ENCODE peak calls at places on chromosomes 12 and 14, in five cellular contexts. One of them, this sample, is unnamed.

GRCh38 chr12:202081-202731 is 11.8 kb downstream of the SLC6A12 start:
- DNase-seq in PC-9: peak; percentile 29
- DNase-seq in endothelial cell of umbilical vein: no peak
- DNase-seq in HCT116: no peak
- DNase-seq in GM23248: no peak
- DNase-seq in this sample: peak; percentile 55

GRCh38 chr14:101823511-101824120 is 62.1 kb downstream of the PPP2R5C start:
- DNase-seq in PC-9: no peak
- DNase-seq in endothelial cell of umbilical vein: peak; percentile 29
- DNase-seq in HCT116: no peak
- DNase-seq in GM23248: peak; percentile 76
- DNase-seq in this sample: no peak

GRCh38 chr14:61649283-61649682 is 46.0 kb upstream of the HIF1A start:
- DNase-seq in PC-9: no peak
- DNase-seq in endothelial cell of umbilical vein: no peak
- DNase-seq in HCT116: no peak
- DNase-seq in GM23248: no peak
- DNase-seq in this sample: no peak

GRCh38 chr14:30252800-30253425 is 306.0 kb upstream of the G2E3 start:
- DNase-seq in PC-9: no peak
- DNase-seq in endothelial cell of umbilical vein: no peak
- DNase-seq in HCT116: no peak
- DNase-seq in GM23248: no peak
- DNase-seq in this sample: no peak

GRCh38 chr14:33279865-33280264 is 341.2 kb downstream of the NPAS3 start:
- DNase-seq in PC-9: no peak
- DNase-seq in endothelial cell of umbilical vein: no peak
- DNase-seq in HCT116: no peak
- DNase-seq in GM23248: no peak
- DNase-seq in this sample: no peak

GRCh38 chr14:88289214-88289613 is 33.9 kb downstream of the KCNK10 start:
- DNase-seq in PC-9: no peak
- DNase-seq in endothelial cell of umbilical vein: no peak
- DNase-seq in HCT116: peak; percentile 1
- DNase-seq in GM23248: peak; percentile 55
- DNase-seq in this sample: no peak

GRCh38 chr12:88334271-88334670 is 192.2 kb downstream of the TMTC3 start:
- DNase-seq in PC-9: peak; percentile 56
- DNase-seq in endothelial cell of umbilical vein: no peak
- DNase-seq in HCT116: no peak
- DNase-seq in GM23248: peak; percentile 84
- DNase-seq in this sample: peak; percentile 60

GRCh38 chr12:34107781-34108404 is 85.6 kb downstream of the ALG10 start:
- DNase-seq in PC-9: no peak
- DNase-seq in endothelial cell of umbilical vein: no peak
- DNase-seq in HCT116: no peak
- DNase-seq in GM23248: no peak
- DNase-seq in this sample: no peak

GRCh38 chr14:98886982-98887381 is 385.0 kb downstream of the BCL11B start:
- DNase-seq in PC-9: no peak
- DNase-seq in endothelial cell of umbilical vein: no peak
- DNase-seq in HCT116: no peak
- DNase-seq in GM23248: no peak
- DNase-seq in this sample: no peak

GRCh38 chr14:32331227-32331597 is 2.1 kb downstream of the AKAP6 start:
- DNase-seq in PC-9: no peak
- DNase-seq in endothelial cell of umbilical vein: no peak
- DNase-seq in HCT116: no peak
- DNase-seq in GM23248: no peak
- DNase-seq in this sample: peak; percentile 75

GRCh38 chr12:21502164-21502496 is 541 bp downstream of the GOLT1B start:
- DNase-seq in PC-9: no peak
- DNase-seq in endothelial cell of umbilical vein: peak; percentile 55
- DNase-seq in HCT116: no peak
- DNase-seq in GM23248: peak; percentile 79
- DNase-seq in this sample: no peak

GRCh38 chr14:32623300-32624093 is 294.4 kb downstream of the AKAP6 start:
- DNase-seq in PC-9: no peak
- DNase-seq in endothelial cell of umbilical vein: no peak
- DNase-seq in HCT116: no peak
- DNase-seq in GM23248: peak; percentile 72
- DNase-seq in this sample: no peak

GRCh38 chr12:121592323-121592722 is 11.5 kb upstream of the KDM2B start:
- DNase-seq in PC-9: no peak
- DNase-seq in endothelial cell of umbilical vein: no peak
- DNase-seq in HCT116: no peak
- DNase-seq in GM23248: no peak
- DNase-seq in this sample: no peak

GRCh38 chr14:55381040-55381439 is 30.6 kb downstream of the ATG14 start:
- DNase-seq in PC-9: no peak
- DNase-seq in endothelial cell of umbilical vein: no peak
- DNase-seq in HCT116: no peak
- DNase-seq in GM23248: no peak
- DNase-seq in this sample: no peak

GRCh38 chr12:40831916-40832315 is 139.7 kb downstream of the CNTN1 start:
- DNase-seq in PC-9: no peak
- DNase-seq in endothelial cell of umbilical vein: no peak
- DNase-seq in HCT116: no peak
- DNase-seq in GM23248: no peak
- DNase-seq in this sample: no peak

GRCh38 chr12:124703852-124704251 is 136.4 kb upstream of the NCOR2 start:
- DNase-seq in PC-9: no peak
- DNase-seq in endothelial cell of umbilical vein: no peak
- DNase-seq in HCT116: no peak
- DNase-seq in GM23248: no peak
- DNase-seq in this sample: no peak

GRCh38 chr12:127400231-127400630 is 866.7 kb upstream of the TMEM132C start:
- DNase-seq in PC-9: no peak
- DNase-seq in endothelial cell of umbilical vein: no peak
- DNase-seq in HCT116: no peak
- DNase-seq in GM23248: peak; percentile 15
- DNase-seq in this sample: no peak

GRCh38 chr12:72207756-72208155 is 64.4 kb upstream of the TRHDE start:
- DNase-seq in PC-9: no peak
- DNase-seq in endothelial cell of umbilical vein: no peak
- DNase-seq in HCT116: no peak
- DNase-seq in GM23248: no peak
- DNase-seq in this sample: no peak

GRCh38 chr14:81312289-81312876 is 87.7 kb downstream of the STON2 start:
- DNase-seq in PC-9: no peak
- DNase-seq in endothelial cell of umbilical vein: no peak
- DNase-seq in HCT116: no peak
- DNase-seq in GM23248: no peak
- DNase-seq in this sample: no peak

GRCh38 chr12:75951399-75952228 is 80.0 kb downstream of the PHLDA1 start:
- DNase-seq in PC-9: no peak
- DNase-seq in endothelial cell of umbilical vein: peak; percentile 43
- DNase-seq in HCT116: no peak
- DNase-seq in GM23248: peak; percentile 60
- DNase-seq in this sample: no peak

GRCh38 chr12:46553911-46554310 is 181.3 kb upstream of the SLC38A2 start:
- DNase-seq in PC-9: no peak
- DNase-seq in endothelial cell of umbilical vein: no peak
- DNase-seq in HCT116: no peak
- DNase-seq in GM23248: peak; percentile 76
- DNase-seq in this sample: no peak

GRCh38 chr12:27965411-27965810 is 7.1 kb downstream of the PTHLH start:
- DNase-seq in PC-9: no peak
- DNase-seq in endothelial cell of umbilical vein: no peak
- DNase-seq in HCT116: no peak
- DNase-seq in GM23248: peak; percentile 71
- DNase-seq in this sample: no peak

GRCh38 chr14:49622022-49622607 is 1.5 kb downstream of the MGAT2 start:
- DNase-seq in PC-9: no peak
- DNase-seq in endothelial cell of umbilical vein: peak; percentile 18
- DNase-seq in HCT116: no peak
- DNase-seq in GM23248: peak; percentile 22
- DNase-seq in this sample: no peak

GRCh38 chr12:98260276-98260675 is 255.1 kb upstream of the TMPO start:
- DNase-seq in PC-9: no peak
- DNase-seq in endothelial cell of umbilical vein: no peak
- DNase-seq in HCT116: no peak
- DNase-seq in GM23248: no peak
- DNase-seq in this sample: no peak

GRCh38 chr12:128814411-128815261 is 9.1 kb downstream of the SLC15A4 start:
- DNase-seq in PC-9: no peak
- DNase-seq in endothelial cell of umbilical vein: no peak
- DNase-seq in HCT116: no peak
- DNase-seq in GM23248: no peak
- DNase-seq in this sample: no peak

GRCh38 chr12:128813392-128813791 is 10.4 kb downstream of the SLC15A4 start:
- DNase-seq in PC-9: no peak
- DNase-seq in endothelial cell of umbilical vein: no peak
- DNase-seq in HCT116: no peak
- DNase-seq in GM23248: peak; percentile 81
- DNase-seq in this sample: no peak

GRCh38 chr12:128813883-128814282 is 9.9 kb downstream of the SLC15A4 start:
- DNase-seq in PC-9: no peak
- DNase-seq in endothelial cell of umbilical vein: no peak
- DNase-seq in HCT116: no peak
- DNase-seq in GM23248: peak; percentile 63
- DNase-seq in this sample: no peak

GRCh38 chr12:128810182-128811127 is 13.3 kb downstream of the SLC15A4 start:
- DNase-seq in PC-9: no peak
- DNase-seq in endothelial cell of umbilical vein: no peak
- DNase-seq in HCT116: no peak
- DNase-seq in GM23248: peak; percentile 79
- DNase-seq in this sample: peak; percentile 48

DNA sequence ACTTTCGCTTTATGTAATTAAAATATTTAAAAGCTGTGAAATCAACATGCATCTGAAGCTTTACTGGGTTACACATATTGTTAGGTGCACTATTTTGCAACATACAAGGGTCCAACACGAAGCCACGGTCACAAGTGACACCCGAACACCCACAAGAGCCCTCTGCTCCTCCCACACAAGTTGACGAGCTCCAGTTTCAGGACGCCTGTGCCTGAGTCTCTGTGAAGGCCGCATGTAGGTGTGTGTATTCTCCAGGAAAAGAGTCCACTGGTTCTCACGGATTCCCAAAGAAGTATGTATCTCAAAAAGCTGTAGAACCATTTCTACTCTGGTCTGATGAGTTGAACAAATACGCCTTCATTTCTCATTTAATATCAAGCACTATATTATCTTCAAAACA is 12.0 kb downstream of the SLC15A4 start:
- DNase-seq in PC-9: no peak
- DNase-seq in endothelial cell of umbilical vein: no peak
- DNase-seq in HCT116: no peak
- DNase-seq in GM23248: no peak
- DNase-seq in this sample: no peak
- H3K36me3 ChIP-seq in PC-9: no peaks in the 10 kb centered on the region
- H3K36me3 ChIP-seq in endothelial cell of umbilical vein: peaks cover 9% of the 10 kb centered on the region
- H3K36me3 ChIP-seq in HCT116: peaks cover 10% of the 10 kb centered on the region
- H3K36me3 ChIP-seq in GM23248: peaks cover 20% of the 10 kb centered on the region
- H3K36me3 ChIP-seq in this sample: peaks cover 8% of the 10 kb centered on the region

GRCh38 chr14:60510254-60510975 is 1.5 kb downstream of the SIX6 start:
- DNase-seq in PC-9: no peak
- DNase-seq in endothelial cell of umbilical vein: no peak
- DNase-seq in HCT116: no peak
- DNase-seq in GM23248: no peak
- DNase-seq in this sample: no peak

GRCh38 chr14:60509438-60510253 is 700 bp downstream of the SIX6 start:
- DNase-seq in PC-9: no peak
- DNase-seq in endothelial cell of umbilical vein: no peak
- DNase-seq in HCT116: no peak
- DNase-seq in GM23248: no peak
- DNase-seq in this sample: peak; percentile 68

GRCh38 chr14:60512952-60513554 is 4.1 kb downstream of the SIX6 start:
- DNase-seq in PC-9: no peak
- DNase-seq in endothelial cell of umbilical vein: no peak
- DNase-seq in HCT116: no peak
- DNase-seq in GM23248: no peak
- DNase-seq in this sample: peak; percentile 27

GRCh38 chr14:60508707-60509437 is at the start of gene SIX6:
- DNase-seq in PC-9: no peak
- DNase-seq in endothelial cell of umbilical vein: peak; percentile 33
- DNase-seq in HCT116: no peak
- DNase-seq in GM23248: peak; percentile 39
- DNase-seq in this sample: peak; percentile 95

GRCh38 chr14:60510976-60511599 is 2.1 kb downstream of the SIX6 start:
- DNase-seq in PC-9: no peak
- DNase-seq in endothelial cell of umbilical vein: no peak
- DNase-seq in HCT116: no peak
- DNase-seq in GM23248: no peak
- DNase-seq in this sample: peak; percentile 80
- TF ChIP-seq EZH2 in PC-9: no peak
- TF ChIP-seq EZH2 in endothelial cell of umbilical vein: peak; percentile 93
- TF ChIP-seq EZH2 in HCT116: no peak
- TF ChIP-seq EZH2 in GM23248: peak; percentile 31
- TF ChIP-seq EZH2 in this sample: peak; percentile 95

GRCh38 chr12:53481957-53482586 is 17.2 kb downstream of the MAP3K12 start:
- DNase-seq in PC-9: no peak
- DNase-seq in endothelial cell of umbilical vein: no peak
- DNase-seq in HCT116: no peak
- DNase-seq in GM23248: peak; percentile 49
- DNase-seq in this sample: peak; percentile 46
- H3K36me3 ChIP-seq in PC-9: peaks cover 26% of the 10 kb centered on the region
- H3K36me3 ChIP-seq in endothelial cell of umbilical vein: peaks cover 29% of the 10 kb centered on the region
- H3K36me3 ChIP-seq in HCT116: peaks cover 49% of the 10 kb centered on the region
- H3K36me3 ChIP-seq in GM23248: peaks cover 56% of the 10 kb centered on the region
- H3K36me3 ChIP-seq in this sample: peaks cover 21% of the 10 kb centered on the region

GRCh38 chr12:54588110-54588831 is at the start of gene PPP1R1A:
- DNase-seq in PC-9: no peak
- DNase-seq in endothelial cell of umbilical vein: no peak
- DNase-seq in HCT116: no peak
- DNase-seq in GM23248: peak; percentile 18
- DNase-seq in this sample: peak; percentile 85
- TF ChIP-seq EZH2 in PC-9: no peak
- TF ChIP-seq EZH2 in endothelial cell of umbilical vein: peak; percentile 73
- TF ChIP-seq EZH2 in HCT116: no peak
- TF ChIP-seq EZH2 in GM23248: no peak
- TF ChIP-seq EZH2 in this sample: peak; percentile 39